ENCODE peak calls at places on chromosomes 11 and 22, in four cellular contexts. R, O, S and U are unnamed samples.

GRCh38 chr22:19378362-19378711 is 53.2 kb downstream of the HIRA start:
- DNase-seq in R (no peak), O (no peak), S (no peak), U (no peak)

GRCh38 chr11:85348945-85349344 is 278.2 kb downstream of the DLG2 start:
- DNase-seq in R (no peak), O (no peak), S (no peak), U (no peak)

GRCh38 chr11:129249351-129249750 is 57.2 kb upstream of the ARHGAP32 start:
- DNase-seq in R (no peak), O (peak; percentile 87), S (peak; percentile 71), U (no peak)

GRCh38 chr11:57703341-57703740 is 8.7 kb downstream of the MED19 start:
- DNase-seq in R (no peak), O (peak; percentile 28), S (no peak), U (no peak)

GRCh38 chr11:17894929-17895658 is 117.8 kb downstream of the SERGEF start:
- DNase-seq in R (no peak), O (peak; percentile 32), S (peak; percentile 5), U (no peak)

GRCh38 chr22:45164217-45165123 is 745 bp downstream of the NUP50 start:
- DNase-seq in R (peak; percentile 68), O (no peak), S (peak; percentile 42), U (peak; percentile 12)

GRCh38 chr11:8022876-8023275 is 35.7 kb downstream of the EIF3F start:
- DNase-seq in R (peak; percentile 16), O (no peak), S (no peak), U (no peak)

GRCh38 chr11:128759597-128759996 is 65.7 kb downstream of the FLI1 start:
- DNase-seq in R (no peak), O (peak; percentile 90), S (peak; percentile 54), U (no peak)

GRCh38 chr11:680970-681369 is 14.1 kb downstream of the DEAF1 start:
- DNase-seq in R (no peak), O (no peak), S (no peak), U (no peak)

GRCh38 chr22:26642465-26643367 is 14.7 kb upstream of the MIAT start:
- DNase-seq in R (peak; percentile 64), O (no peak), S (no peak), U (no peak)

GRCh38 chr22:35838849-35839646 is 121.4 kb downstream of the APOL5 start:
- DNase-seq in R (no peak), O (peak; percentile 82), S (peak; percentile 80), U (peak; percentile 27)

GRCh38 chr11:72353861-72354260 is 80.5 kb downstream of the CLPB start:
- DNase-seq in R (peak; percentile 55), O (peak; percentile 22), S (no peak), U (no peak)

DNA sequence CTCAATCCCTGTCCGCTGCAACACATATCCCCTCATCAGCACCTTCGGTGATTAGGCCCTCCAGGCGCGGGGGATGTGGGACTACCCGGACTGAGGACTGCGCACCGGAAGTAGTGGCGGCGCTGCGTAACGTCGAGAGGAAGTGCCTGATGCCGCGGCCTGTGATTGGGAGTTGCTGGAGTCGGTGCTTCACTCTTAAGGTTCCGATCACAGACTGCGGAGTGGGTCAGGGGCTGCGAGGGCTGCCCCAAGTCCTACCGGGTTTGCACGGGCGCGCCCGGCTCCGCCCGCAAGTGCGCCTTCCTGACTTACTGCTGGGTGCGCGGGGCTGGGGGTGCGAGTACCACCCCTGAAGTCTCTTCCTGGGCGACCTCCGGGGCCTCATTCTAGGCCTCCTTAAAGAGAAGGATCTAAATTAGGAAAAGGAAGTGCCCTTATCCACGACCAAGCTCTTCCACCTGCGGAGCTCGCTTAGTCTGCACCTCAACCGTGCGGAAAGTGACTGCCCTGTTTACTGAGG is at the start of gene ALKBH3:
- DNase-seq in R (peak; percentile 83), O (peak; percentile 95), S (peak; percentile 87), U (peak; percentile 69)
- H2BK15ac ChIP-seq in R (peak within 1 kb of the TSS; percentile 49), O (peak within 1 kb of the TSS; percentile 58), S (no peak within 1 kb of the TSS), U (no peak within 1 kb of the TSS)

GRCh38 chr22:39229688-39230260 is 15.0 kb downstream of the PDGFB start:
- DNase-seq in R (no peak), O (no peak), S (no peak), U (no peak)

GRCh38 chr22:39231197-39231950 is 13.4 kb downstream of the PDGFB start:
- DNase-seq in R (no peak), O (no peak), S (no peak), U (no peak)

GRCh38 chr22:39229075-39229474 is 15.7 kb downstream of the PDGFB start:
- DNase-seq in R (no peak), O (no peak), S (no peak), U (no peak)

GRCh38 chr22:39232246-39232645 is 12.5 kb downstream of the PDGFB start:
- DNase-seq in R (no peak), O (no peak), S (no peak), U (no peak)

DNA sequence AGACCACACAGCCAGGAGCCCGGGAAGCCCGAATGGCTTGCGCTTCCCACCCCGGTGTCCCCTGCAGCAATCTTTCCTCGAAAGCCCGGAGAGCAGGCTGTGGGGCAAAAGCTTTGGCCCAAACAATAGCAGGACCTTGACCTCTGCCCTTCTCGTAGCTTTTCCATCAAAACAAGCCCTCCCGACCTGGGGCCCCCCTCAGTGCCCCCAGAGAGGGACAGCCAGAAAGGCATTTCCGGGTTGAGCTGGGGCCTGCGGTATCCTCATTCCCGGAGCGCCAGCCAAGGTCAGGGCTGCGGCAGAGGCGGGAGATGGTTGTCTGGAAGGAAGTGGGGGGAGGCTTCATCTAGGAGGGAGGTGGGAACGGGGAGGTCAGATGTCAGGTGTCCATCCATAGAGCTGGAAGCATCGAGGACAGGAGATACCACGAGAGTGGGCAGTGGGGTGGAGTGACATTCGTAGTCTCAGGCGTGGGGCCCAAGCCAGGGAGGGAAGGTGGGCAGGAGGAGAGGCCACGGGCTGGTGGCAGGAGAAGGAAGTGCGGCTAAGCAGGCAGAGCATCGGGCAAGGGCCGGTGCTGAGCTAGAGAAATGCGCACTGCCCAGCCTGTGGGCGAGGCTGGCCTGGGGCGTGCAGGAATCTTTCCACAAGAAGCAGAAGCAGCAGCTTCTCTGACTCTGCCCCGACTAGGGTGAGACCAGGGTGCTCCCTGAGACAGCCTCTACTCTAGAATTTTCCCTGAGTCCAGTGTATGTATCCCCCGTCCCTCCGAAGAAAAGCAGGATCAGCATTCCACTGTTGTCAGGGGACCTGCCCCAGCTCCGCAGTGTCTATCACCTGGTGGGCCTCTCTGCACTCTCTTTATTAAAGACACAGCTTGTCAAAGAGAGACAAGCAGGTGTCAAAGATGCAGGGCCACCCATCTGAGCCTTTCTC is 14.3 kb downstream of the PDGFB start:
- DNase-seq in R (peak; percentile 81), O (no peak), S (no peak), U (no peak)
- H2BK5ac ChIP-seq in R (peak overlapping the region; percentile 98), O (no peak overlapping the region), S (no peak overlapping the region), U (peak overlapping the region; percentile 43)

GRCh38 chr11:61814958-61815789 is 1.6 kb downstream of the FADS1 start:
- DNase-seq in R (peak; percentile 96), O (peak; percentile 95), S (peak; percentile 97), U (peak; percentile 97)

GRCh38 chr11:61817471-61818202 is 834 bp upstream of the FADS1 start:
- DNase-seq in R (no peak), O (no peak), S (no peak), U (no peak)

GRCh38 chr11:61815790-61816735 is 740 bp downstream of the FADS1 start:
- DNase-seq in R (peak; percentile 85), O (peak; percentile 60), S (peak; percentile 80), U (peak; percentile 75)

GRCh38 chr11:61814242-61814957 is 2.4 kb downstream of the FADS1 start:
- DNase-seq in R (no peak), O (no peak), S (no peak), U (no peak)

DNA sequence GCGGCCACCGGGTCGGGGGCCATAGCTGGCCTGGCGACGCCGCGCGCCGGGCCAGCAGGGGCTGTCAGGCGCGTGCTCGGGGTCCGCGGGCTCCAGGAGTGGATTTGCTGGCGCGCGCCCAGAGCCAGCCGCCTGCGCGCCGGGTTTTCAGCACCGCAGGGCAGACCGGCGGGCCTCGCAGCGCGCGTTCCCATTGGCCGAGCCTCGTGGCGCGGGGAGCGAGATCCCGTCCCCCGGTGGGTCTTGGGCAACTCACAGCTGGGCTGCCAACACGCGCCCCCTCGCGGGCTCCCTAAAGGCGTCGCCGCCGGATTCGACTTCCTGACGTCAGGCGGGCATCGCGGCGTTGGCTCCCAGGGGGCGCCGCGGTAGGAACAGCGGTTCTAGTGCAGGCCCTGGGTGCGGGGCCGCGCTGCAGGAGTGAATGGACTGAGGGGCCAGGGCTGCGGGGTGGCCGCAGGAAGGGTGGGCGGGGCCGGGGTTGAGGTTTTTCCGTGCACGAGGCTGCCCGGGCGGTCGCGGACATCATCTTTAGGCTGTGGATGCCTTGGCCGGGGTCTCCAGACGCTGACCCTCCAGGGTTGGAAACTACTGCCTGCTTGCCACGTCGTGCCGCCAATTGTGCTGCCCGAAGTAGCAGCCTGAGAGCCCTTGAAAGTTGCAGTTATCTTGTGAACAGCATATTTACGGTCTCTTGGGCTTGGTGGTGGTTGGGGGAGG is at the start of gene FADS1:
- DNase-seq in R (peak; percentile 92), O (peak; percentile 92), S (peak; percentile 98), U (peak; percentile 93)
- H3K23ac ChIP-seq in R (no peak within 1 kb of the TSS), O (peak within 1 kb of the TSS; percentile 85), S (peak within 1 kb of the TSS; percentile 51), U (peak within 1 kb of the TSS; percentile 99)

GRCh38 chr11:102111011-102111786 is 952 bp downstream of the YAP1 start:
- DNase-seq in R (peak; percentile 90), O (peak; percentile 81), S (peak; percentile 88), U (peak; percentile 85)
- H2BK15ac ChIP-seq in R (no peak overlapping the region), O (peak overlapping the region; percentile 46), S (peak overlapping the region; percentile 100), U (peak overlapping the region; percentile 99)

GRCh38 chr22:33447733-33448132 is 389.6 kb upstream of the SYN3 start:
- DNase-seq in R (no peak), O (no peak), S (no peak), U (no peak)
- H2BK5ac ChIP-seq in R (no peak overlapping the region), O (no peak overlapping the region), S (no peak overlapping the region), U (no peak overlapping the region)

GRCh38 chr11:60864856-60865513 is 2.4 kb upstream of the ZP1 start:
- DNase-seq in R (no peak), O (no peak), S (no peak), U (no peak)
- H3K23ac ChIP-seq in R (no peak overlapping the region), O (no peak overlapping the region), S (no peak overlapping the region), U (peak overlapping the region; percentile 11)

GRCh38 chr22:22711532-22711913 is 67.1 kb downstream of the GGTLC2 start:
- DNase-seq in R (no peak), O (no peak), S (no peak), U (no peak)
- H2BK15ac ChIP-seq in R (no peak overlapping the region), O (no peak overlapping the region), S (no peak overlapping the region), U (no peak overlapping the region)